ENCODE peak calls at places on chromosomes 1 and 21, in nine cellular contexts. G is upper lobe of right lung, A is AG04450, L is AG10803, C is cardiac fibroblast, N is nephron progenitor cell, M is neural crest cell, W is endothelial cell, J is A549. R is an unnamed sample.

GRCh38 chr1:45585496-45586075 is 1.7 kb downstream of the NASP start:
- DNase-seq in G (no peak), A (no peak), L (no peak), C (no peak), N (no peak), M (no peak), W (no peak), J (no peak), R (no peak)

GRCh38 chr21:44917446-44918106 is 3.1 kb downstream of the ITGB2 start:
- DNase-seq in G (no peak), A (no peak), L (no peak), C (no peak), N (no peak), M (no peak), W (no peak), J (no peak), R (no peak)

GRCh38 chr1:88801575-88802208 is 89.7 kb downstream of the GTF2B start:
- DNase-seq in G (no peak), A (no peak), L (peak), C (peak), N (no peak), M (no peak), W (no peak), J (peak), R (no peak)

GRCh38 chr1:117268926-117269378 is 58.2 kb upstream of the VTCN1 start:
- DNase-seq in G (no peak), A (no peak), L (no peak), C (no peak), N (no peak), M (no peak), W (no peak), J (no peak), R (no peak)

GRCh38 chr1:12712091-12712490 is 3.8 kb upstream of the AADACL3 start:
- DNase-seq in G (no peak), A (no peak), L (peak), C (no peak), N (no peak), M (no peak), W (no peak), J (no peak), R (no peak)

GRCh38 chr1:77218477-77219165 is 609 bp downstream of the PIGK start:
- DNase-seq in G (no peak), A (no peak), L (no peak), C (peak), N (no peak), M (no peak), W (no peak), J (no peak), R (no peak)

GRCh38 chr1:214548988-214549387 is 2.4 kb downstream of the PTPN14 start:
- DNase-seq in G (no peak), A (no peak), L (peak), C (peak), N (no peak), M (no peak), W (no peak), J (no peak), R (no peak)

GRCh38 chr1:161484613-161485012 is 20.6 kb upstream of the FCGR2A start:
- DNase-seq in G (no peak), A (no peak), L (no peak), C (peak), N (no peak), M (no peak), W (no peak), J (no peak), R (no peak)

GRCh38 chr1:44212355-44213221 is 683 bp upstream of the DMAP1 start:
- DNase-seq in G (no peak), A (no peak), L (no peak), C (no peak), N (no peak), M (no peak), W (no peak), J (no peak), R (no peak)

GRCh38 chr1:20739225-20739624 is 6.7 kb upstream of the SH2D5 start:
- DNase-seq in G (no peak), A (peak), L (peak), C (peak), N (no peak), M (no peak), W (no peak), J (peak), R (no peak)

GRCh38 chr1:179164494-179164893 is 65.0 kb downstream of the ABL2 start:
- DNase-seq in G (no peak), A (peak), L (peak), C (peak), N (no peak), M (no peak), W (no peak), J (peak), R (no peak)

GRCh38 chr1:245172026-245172425 is 17.2 kb downstream of the KIF26B start:
- DNase-seq in G (no peak), A (no peak), L (no peak), C (no peak), N (no peak), M (no peak), W (no peak), J (no peak), R (no peak)

GRCh38 chr1:207828485-207829158 is 76.8 kb downstream of the CD46 start:
- DNase-seq in G (peak), A (peak), L (peak), C (peak), N (peak), M (peak), W (peak), J (peak), R (no peak)

GRCh38 chr1:7991504-7992440 is 30.3 kb downstream of the PARK7 start:
- DNase-seq in G (no peak), A (no peak), L (peak), C (no peak), N (no peak), M (no peak), W (no peak), J (no peak), R (no peak)

GRCh38 chr1:7227654-7228053 is 442.4 kb downstream of the CAMTA1 start:
- DNase-seq in G (no peak), A (no peak), L (no peak), C (no peak), N (no peak), M (no peak), W (no peak), J (no peak), R (no peak)

GRCh38 chr1:163372576-163372975 is 50.8 kb downstream of the NUF2 start:
- DNase-seq in G (no peak), A (no peak), L (no peak), C (no peak), N (no peak), M (no peak), W (no peak), J (no peak), R (no peak)

GRCh38 chr1:205191127-205191577 is 20.4 kb downstream of the DSTYK start:
- DNase-seq in G (no peak), A (no peak), L (peak), C (no peak), N (no peak), M (no peak), W (no peak), J (no peak), R (no peak)

GRCh38 chr1:211352985-211353515 is 26.4 kb downstream of the TRAF5 start:
- DNase-seq in G (no peak), A (no peak), L (no peak), C (peak), N (no peak), M (no peak), W (peak), J (peak), R (no peak)

GRCh38 chr1:63931468-63931867 is 157.7 kb downstream of the ROR1 start:
- DNase-seq in G (no peak), A (no peak), L (no peak), C (peak), N (no peak), M (no peak), W (no peak), J (no peak), R (no peak)

GRCh38 chr1:209417761-209418160 is 165.8 kb upstream of the CAMK1G start:
- DNase-seq in G (no peak), A (no peak), L (no peak), C (no peak), N (no peak), M (no peak), W (no peak), J (no peak), R (no peak)

GRCh38 chr21:24023402-24023801 is 1583.9 kb downstream of the MRPL39 start:
- DNase-seq in G (no peak), A (no peak), L (no peak), C (no peak), N (no peak), M (no peak), W (no peak), J (no peak), R (no peak)

GRCh38 chr1:11740258-11741192 is 4.6 kb downstream of the AGTRAP start:
- DNase-seq in G (no peak), A (no peak), L (no peak), C (no peak), N (no peak), M (no peak), W (no peak), J (no peak), R (no peak)

GRCh38 chr1:36847761-36848160 is 186.6 kb downstream of the GRIK3 start:
- DNase-seq in G (no peak), A (no peak), L (no peak), C (no peak), N (no peak), M (no peak), W (no peak), J (no peak), R (no peak)

GRCh38 chr1:21451212-21451611 is 11.3 kb downstream of the NBPF3 start:
- DNase-seq in G (no peak), A (peak), L (peak), C (peak), N (no peak), M (no peak), W (no peak), J (no peak), R (no peak)

GRCh38 chr21:25496825-25497482 is 110.3 kb downstream of the MRPL39 start:
- DNase-seq in G (no peak), A (peak), L (peak), C (peak), N (no peak), M (no peak), W (no peak), J (no peak), R (no peak)

GRCh38 chr1:170853867-170854266 is 81.5 kb upstream of the MROH9 start:
- DNase-seq in G (no peak), A (no peak), L (no peak), C (no peak), N (no peak), M (no peak), W (no peak), J (no peak), R (no peak)

GRCh38 chr21:18499761-18500376 is 96.3 kb upstream of the TMPRSS15 start:
- DNase-seq in G (no peak), A (no peak), L (peak), C (peak), N (peak), M (peak), W (peak), J (peak), R (no peak)

GRCh38 chr1:31401241-31401640 is 11.8 kb upstream of the SERINC2 start:
- DNase-seq in G (no peak), A (no peak), L (no peak), C (no peak), N (no peak), M (no peak), W (no peak), J (no peak), R (no peak)
- TF ChIP-seq CTCF in G (no peak), A (peak), L (peak), C (peak), N (no peak), M (peak), W (no peak), J (no peak), R (no peak)

DNA sequence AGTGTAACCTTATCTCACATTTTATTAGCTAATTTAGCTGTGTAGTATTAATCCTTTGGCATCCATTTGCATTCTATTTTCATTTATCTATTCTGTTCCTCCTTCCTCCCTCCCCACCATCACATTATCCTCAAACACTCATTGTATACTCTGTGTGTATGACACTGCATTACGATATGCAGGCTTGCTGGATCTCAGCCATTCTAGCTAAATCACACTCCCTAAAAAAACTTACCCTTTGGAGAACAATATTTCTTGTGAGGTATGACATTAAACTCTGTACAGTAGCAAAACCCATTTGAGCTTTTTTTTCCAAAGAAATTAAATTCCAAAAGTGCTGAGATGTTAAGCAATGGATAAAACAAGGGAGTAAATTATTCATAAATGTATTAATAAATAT is 11.4 kb upstream of the RAB3GAP2 start:
- DNase-seq in G (no peak), A (no peak), L (no peak), C (no peak), N (no peak), M (no peak), W (no peak), J (no peak), R (no peak)
- TF ChIP-seq CTCF in G (no peak), A (no peak), L (no peak), C (no peak), N (no peak), M (no peak), W (no peak), J (no peak), R (no peak)

DNA sequence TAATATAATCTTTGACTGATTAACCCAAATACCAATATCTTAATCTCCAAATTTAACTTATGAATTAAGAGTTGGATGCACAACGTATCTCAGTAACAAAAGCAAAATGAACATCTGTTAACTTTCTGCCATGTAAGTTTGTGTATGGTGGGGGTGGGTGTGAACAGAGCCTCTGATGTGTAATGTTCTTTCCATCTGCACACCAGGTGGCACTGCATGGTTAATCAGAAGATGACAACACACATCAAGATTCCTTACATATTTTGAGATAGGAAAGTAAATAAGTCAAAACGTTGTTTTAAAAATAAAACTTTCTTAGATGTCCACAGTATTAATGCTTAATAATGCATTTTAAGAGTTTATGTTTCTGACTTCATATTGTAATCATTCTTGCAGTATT is 251.9 kb downstream of the DPYD start:
- DNase-seq in G (no peak), A (no peak), L (peak), C (peak), N (no peak), M (no peak), W (no peak), J (peak), R (no peak)
- TF ChIP-seq CTCF in G (no peak), A (peak), L (peak), C (no peak), N (no peak), M (no peak), W (no peak), J (peak), R (no peak)

GRCh38 chr1:18109756-18110597 is 2.4 kb downstream of the IGSF21 start:
- DNase-seq in G (no peak), A (no peak), L (peak), C (no peak), N (peak), M (no peak), W (peak), J (peak), R (no peak)
- TF ChIP-seq CTCF in G (no peak), A (no peak), L (no peak), C (no peak), N (peak), M (peak), W (peak), J (peak), R (no peak)

GRCh38 chr21:43731891-43732711 is 13.2 kb downstream of the PDXK start:
- DNase-seq in G (peak), A (no peak), L (peak), C (no peak), N (no peak), M (no peak), W (no peak), J (no peak), R (no peak)

GRCh38 chr21:43727571-43728466 is 8.9 kb downstream of the PDXK start:
- DNase-seq in G (peak), A (no peak), L (peak), C (peak), N (no peak), M (no peak), W (no peak), J (peak), R (no peak)

GRCh38 chr21:43726686-43727570 is 8.0 kb downstream of the PDXK start:
- DNase-seq in G (peak), A (no peak), L (no peak), C (no peak), N (no peak), M (no peak), W (no peak), J (peak), R (no peak)

GRCh38 chr21:43731476-43731875 is 12.5 kb downstream of the PDXK start:
- DNase-seq in G (no peak), A (no peak), L (no peak), C (no peak), N (no peak), M (no peak), W (no peak), J (no peak), R (no peak)

GRCh38 chr21:43728467-43729390 is 9.8 kb downstream of the PDXK start:
- DNase-seq in G (peak), A (peak), L (peak), C (peak), N (peak), M (peak), W (peak), J (peak), R (peak)
- TF ChIP-seq CTCF in G (peak), A (no peak), L (no peak), C (no peak), N (peak), M (peak), W (peak), J (no peak), R (no peak)

GRCh38 chr1:24992761-24993211 is 62.7 kb upstream of the RUNX3 start:
- DNase-seq in G (no peak), A (no peak), L (no peak), C (no peak), N (no peak), M (no peak), W (no peak), J (no peak), R (no peak)

GRCh38 chr1:24990136-24990535 is 60.1 kb upstream of the RUNX3 start:
- DNase-seq in G (no peak), A (no peak), L (no peak), C (no peak), N (no peak), M (no peak), W (no peak), J (no peak), R (no peak)

GRCh38 chr1:24992124-24992760 is 62.2 kb upstream of the RUNX3 start:
- DNase-seq in G (no peak), A (no peak), L (no peak), C (no peak), N (no peak), M (no peak), W (no peak), J (no peak), R (no peak)

GRCh38 chr1:24990796-24991195 is 60.7 kb upstream of the RUNX3 start:
- DNase-seq in G (no peak), A (no peak), L (no peak), C (no peak), N (peak), M (no peak), W (no peak), J (no peak), R (no peak)

GRCh38 chr1:24991242-24992037 is 61.4 kb upstream of the RUNX3 start:
- DNase-seq in G (no peak), A (no peak), L (no peak), C (no peak), N (no peak), M (no peak), W (no peak), J (no peak), R (no peak)
- TF ChIP-seq CTCF in G (no peak), A (no peak), L (no peak), C (no peak), N (no peak), M (no peak), W (no peak), J (no peak), R (no peak)

DNA sequence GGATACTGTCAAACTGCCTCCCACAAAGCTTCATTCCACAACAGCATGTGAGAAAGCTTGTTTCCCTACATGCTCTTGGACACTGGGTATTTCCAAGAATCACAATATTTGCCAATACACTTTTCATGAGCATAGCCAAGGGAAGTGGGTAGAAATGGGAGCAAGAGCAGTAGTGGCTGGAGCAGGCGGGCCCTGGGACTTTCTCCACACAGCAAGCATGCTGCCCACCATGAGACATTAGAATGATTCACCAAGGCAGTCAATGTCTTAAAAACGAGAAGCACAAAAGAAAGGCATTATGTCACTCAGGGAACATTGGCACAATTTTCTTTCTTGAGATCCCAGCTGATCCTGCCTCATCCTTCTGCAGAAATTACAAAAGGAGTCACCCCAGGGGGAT is 371.6 kb upstream of the RUNX1 start:
- DNase-seq in G (peak), A (no peak), L (no peak), C (peak), N (no peak), M (no peak), W (no peak), J (no peak), R (no peak)
- TF ChIP-seq CTCF in G (no peak), A (no peak), L (no peak), C (no peak), N (no peak), M (no peak), W (no peak), J (no peak), R (no peak)